ENCODE peak calls at places on chromosomes 7 and 10, in six cellular contexts. S is endothelial cell; X is SK-N-SH; O is AG09309; E is CD4-positive, alpha-beta T cell; T is AG04450. L is an unnamed sample.

GRCh38 chr10:6213257-6213905 is 10.6 kb downstream of the PFKFB3 start:
- DNase-seq in T (no peak), O (no peak), X (no peak), E (no peak), S (no peak), L (no peak)

GRCh38 chr10:77392851-77393250 is 244.8 kb downstream of the KCNMA1 start:
- DNase-seq in S (no peak), X (no peak), E (no peak), O (peak), T (peak), L (no peak)

GRCh38 chr10:29862926-29863614 is 196.3 kb downstream of the JCAD start:
- DNase-seq in O (peak), T (no peak), S (no peak), X (no peak), E (no peak), L (no peak)

GRCh38 chr10:45000764-45001381 is at the start of gene ZNF22:
- DNase-seq in X (peak), E (peak), T (no peak), S (peak), O (no peak), L (peak)

GRCh38 chr10:70779088-70779487 is 6.1 kb downstream of the TBATA start:
- DNase-seq in E (no peak), O (no peak), X (peak), S (no peak), T (no peak), L (no peak)

GRCh38 chr7:71254751-71255150 is 122.8 kb downstream of the GALNT17 start:
- DNase-seq in X (no peak), E (no peak), S (no peak), T (no peak), O (no peak), L (no peak)

GRCh38 chr7:32868116-32868515 is 23.4 kb downstream of the KBTBD2 start:
- DNase-seq in S (no peak), X (no peak), T (no peak), O (no peak), E (no peak), L (no peak)

GRCh38 chr10:22321156-22321711 is 335 bp downstream of the BMI1 start:
- DNase-seq in T (no peak), X (peak), E (peak), O (no peak), S (peak), L (peak)

GRCh38 chr10:16116404-16117304 is 256.3 kb upstream of the MINDY3 start:
- DNase-seq in E (no peak), T (no peak), S (peak), O (no peak), X (peak), L (no peak)

GRCh38 chr7:141381794-141382453 is 169.3 kb upstream of the AGK start:
- DNase-seq in T (no peak), O (no peak), E (no peak), X (no peak), S (no peak), L (no peak)

GRCh38 chr10:48594799-48595198 is 10.1 kb downstream of the ARHGAP22 start:
- DNase-seq in T (no peak), X (no peak), S (no peak), O (no peak), E (no peak), L (no peak)

GRCh38 chr7:100562195-100563099 is 11.3 kb downstream of the SAP25 start:
- DNase-seq in X (peak), T (no peak), E (no peak), O (no peak), S (no peak), L (no peak)

GRCh38 chr7:41870505-41871138 is 167.7 kb upstream of the INHBA start:
- DNase-seq in O (no peak), X (no peak), E (no peak), T (no peak), S (no peak), L (no peak)

GRCh38 chr10:17047908-17048307 is 81.7 kb downstream of the CUBN start:
- DNase-seq in E (no peak), X (no peak), S (no peak), O (no peak), T (no peak), L (no peak)

GRCh38 chr7:55271069-55271468 is 94.1 kb upstream of the LANCL2 start:
- DNase-seq in X (no peak), E (no peak), T (no peak), O (no peak), S (no peak), L (no peak)

GRCh38 chr10:79209831-79210230 is 137.4 kb upstream of the PPIF start:
- DNase-seq in O (no peak), T (no peak), E (no peak), S (no peak), X (peak), L (no peak)

GRCh38 chr10:994836-995558 is 6.8 kb downstream of the GTPBP4 start:
- DNase-seq in E (no peak), X (no peak), O (no peak), S (no peak), T (no peak), L (no peak)

GRCh38 chr10:101032637-101033201 is 1.7 kb downstream of the SFXN3 start:
- DNase-seq in O (no peak), S (peak), E (peak), T (peak), X (peak), L (peak)

GRCh38 chr7:95840953-95841950 is 68.9 kb downstream of the DYNC1I1 start:
- DNase-seq in S (no peak), X (peak), O (no peak), T (no peak), E (no peak), L (no peak)

GRCh38 chr10:61503051-61503450 is 49.9 kb upstream of the TMEM26 start:
- DNase-seq in S (no peak), X (no peak), T (no peak), O (peak), E (no peak), L (no peak)

GRCh38 chr7:112889834-112890438 is 99.7 kb upstream of the TMEM168 start:
- DNase-seq in S (no peak), E (no peak), T (no peak), O (no peak), X (no peak), L (no peak)

GRCh38 chr7:98974205-98974604 is 95.9 kb downstream of the TRRAP start:
- DNase-seq in T (no peak), S (no peak), X (no peak), O (no peak), E (no peak), L (no peak)

GRCh38 chr10:69936091-69936490 is 116.6 kb upstream of the MACROH2A2 start:
- DNase-seq in E (no peak), S (no peak), T (no peak), O (no peak), X (no peak), L (no peak)

GRCh38 chr7:88354999-88355398 is 48.3 kb upstream of the STEAP4 start:
- DNase-seq in E (no peak), X (no peak), S (no peak), T (no peak), O (no peak), L (no peak)

GRCh38 chr7:12564996-12565764 is 5.3 kb upstream of the SCIN start:
- DNase-seq in S (no peak), T (no peak), X (no peak), E (no peak), O (no peak), L (no peak)

GRCh38 chr7:97971990-97972943 is 17.7 kb downstream of the OCM2 start:
- DNase-seq in S (peak), X (peak), E (peak), T (peak), O (peak), L (peak)

GRCh38 chr10:5512881-5513698 is 11.7 kb upstream of the CALML3 start:
- DNase-seq in S (no peak), X (no peak), E (no peak), O (no peak), T (no peak), L (no peak)

GRCh38 chr10:43689955-43690771 is 41.5 kb upstream of the ZNF32 start:
- DNase-seq in E (peak), X (peak), T (peak), S (peak), O (no peak), L (peak)

GRCh38 chr7:128954830-128955797 is 17.4 kb downstream of the IRF5 start:
- DNase-seq in E (no peak), X (peak), S (no peak), O (peak), T (peak), L (no peak)

GRCh38 chr7:82859106-82859850 is 303.4 kb downstream of the PCLO start:
- DNase-seq in E (no peak), X (no peak), T (no peak), S (no peak), O (no peak), L (no peak)

GRCh38 chr7:32893225-32893560 is 1.6 kb upstream of the KBTBD2 start:
- DNase-seq in X (no peak), S (no peak), O (no peak), T (no peak), E (no peak), L (no peak)

GRCh38 chr7:132528695-132529094 is 47.6 kb downstream of the PLXNA4 start:
- DNase-seq in S (no peak), X (no peak), E (no peak), T (no peak), O (no peak), L (no peak)

GRCh38 chr7:27677912-27678612 is 15.4 kb upstream of the HIBADH start:
- DNase-seq in S (no peak), O (peak), X (no peak), E (no peak), T (peak), L (no peak)

GRCh38 chr10:124249812-124250432 is 156.5 kb upstream of the CHST15 start:
- DNase-seq in O (no peak), E (no peak), T (no peak), S (no peak), X (no peak), L (no peak)

GRCh38 chr10:28991326-28991725 is 297.5 kb upstream of the LYZL1 start:
- DNase-seq in O (peak), X (no peak), S (no peak), T (no peak), E (no peak), L (no peak)

GRCh38 chr10:76583711-76584161 is 1053.9 kb downstream of the KCNMA1 start:
- DNase-seq in E (no peak), X (no peak), S (no peak), O (peak), T (peak), L (no peak)

DNA sequence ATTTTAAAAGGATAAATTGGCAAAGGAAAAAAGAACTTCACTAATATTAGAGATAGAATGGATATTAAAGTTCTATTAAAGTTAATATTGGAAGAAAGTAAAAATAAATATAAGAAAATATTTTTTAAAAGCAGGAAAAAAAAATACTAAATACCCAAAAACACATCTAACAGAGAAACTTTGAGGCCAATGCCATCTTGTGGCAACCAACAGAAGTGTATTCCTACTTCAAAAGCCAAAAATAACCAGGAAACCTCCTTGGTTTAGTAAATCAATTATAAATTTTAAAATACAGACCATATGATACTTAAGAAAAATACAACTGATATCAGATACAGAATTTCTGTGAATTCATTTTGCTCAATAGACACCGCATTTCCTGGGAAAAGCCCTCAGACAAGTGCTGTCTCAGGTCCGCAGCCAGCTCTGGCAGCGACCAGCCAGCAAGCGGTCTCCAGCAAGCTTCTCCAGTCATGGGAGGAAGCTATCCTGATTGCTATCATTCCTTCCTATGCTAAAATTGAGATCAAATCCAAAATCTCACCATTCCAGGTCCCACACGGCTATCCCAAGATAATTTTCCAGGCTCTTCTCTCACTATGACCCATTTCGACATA is 65.3 kb downstream of the LMBR1 start:
- DNase-seq in X (peak), O (no peak), E (no peak), T (no peak), S (no peak), L (no peak)
- TF ChIP-seq CTCF in X (peak), O (peak), E (peak), T (peak), S (peak), L (peak)

GRCh38 chr7:134774076-134774475 is 5.4 kb upstream of the CALD1 start:
- DNase-seq in O (no peak), S (no peak), T (no peak), X (no peak), E (no peak), L (no peak)
- TF ChIP-seq CTCF in O (no peak), S (no peak), T (no peak), X (no peak), E (no peak), L (no peak)

GRCh38 chr10:11822031-11822756 is 962 bp upstream of the PROSER2 start:
- DNase-seq in X (no peak), E (no peak), O (no peak), T (no peak), S (no peak), L (no peak)

GRCh38 chr10:11823989-11824346 is 812 bp downstream of the PROSER2 start:
- DNase-seq in E (no peak), T (no peak), S (no peak), O (no peak), X (no peak), L (no peak)

GRCh38 chr10:11822809-11823121 is 391 bp upstream of the PROSER2 start:
- DNase-seq in E (no peak), O (no peak), T (no peak), X (no peak), S (no peak), L (no peak)

GRCh38 chr10:11824376-11824775 is 1.2 kb downstream of the PROSER2 start:
- DNase-seq in X (no peak), O (no peak), S (no peak), E (no peak), T (no peak), L (no peak)

DNA sequence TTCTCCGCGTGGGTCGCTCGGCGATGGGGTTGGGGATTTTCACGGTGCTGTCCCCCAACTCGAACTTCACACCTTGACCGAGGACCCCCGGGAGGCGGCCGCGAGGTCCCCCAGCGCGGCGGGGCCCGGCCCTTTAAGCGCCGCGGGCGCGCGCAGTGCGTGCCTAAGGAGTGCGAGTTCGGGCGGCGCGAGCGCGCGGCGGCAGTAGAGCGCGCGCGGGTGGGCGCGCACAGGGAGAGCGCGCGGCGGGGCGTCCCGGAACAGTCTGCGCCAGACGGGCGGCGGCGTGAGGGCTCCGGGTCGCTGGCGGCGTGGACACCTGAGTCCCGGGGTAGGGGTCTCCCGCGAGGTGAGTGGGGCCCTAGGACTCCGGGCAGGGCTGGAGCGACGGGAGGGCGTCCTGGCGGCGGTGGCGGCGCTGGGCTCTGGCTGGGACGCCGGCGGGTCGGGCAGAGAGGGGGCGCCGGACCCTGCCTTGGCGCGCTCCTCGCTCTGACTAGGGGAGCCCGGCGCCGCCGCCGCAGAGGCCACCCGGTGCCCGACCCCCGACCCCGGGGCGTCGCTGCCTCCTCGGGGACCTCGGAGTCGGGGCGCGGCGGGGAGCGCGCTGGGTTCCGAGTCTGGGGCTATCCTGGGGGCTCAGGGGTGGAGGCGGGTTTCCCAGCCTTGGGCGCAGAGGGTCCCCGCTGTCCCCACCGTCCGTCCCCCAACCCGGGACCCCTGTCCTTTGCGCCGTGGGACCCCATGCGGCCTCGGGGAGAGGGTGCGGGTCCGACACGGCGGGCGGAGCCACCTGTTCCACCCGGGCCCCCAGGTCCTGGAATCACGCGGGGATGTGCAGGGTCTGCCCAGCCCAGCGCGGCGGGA is at the start of gene PROSER2:
- DNase-seq in O (no peak), T (no peak), S (peak), E (no peak), X (peak), L (no peak)
- TF ChIP-seq CTCF in O (no peak), T (no peak), S (no peak), E (no peak), X (no peak), L (no peak)

GRCh38 chr7:142632291-142633134 is 116.8 kb upstream of the PRSS1 start:
- DNase-seq in X (peak), O (no peak), T (no peak), E (peak), S (peak), L (peak)
- TF ChIP-seq CTCF in X (peak), O (peak), T (peak), E (peak), S (peak), L (peak)

GRCh38 chr10:114403545-114404161 is 649 bp downstream of the AFAP1L2 start:
- DNase-seq in X (peak), S (peak), O (no peak), T (no peak), E (no peak), L (no peak)
- TF ChIP-seq CTCF in X (peak), S (no peak), O (peak), T (peak), E (no peak), L (no peak)

DNA sequence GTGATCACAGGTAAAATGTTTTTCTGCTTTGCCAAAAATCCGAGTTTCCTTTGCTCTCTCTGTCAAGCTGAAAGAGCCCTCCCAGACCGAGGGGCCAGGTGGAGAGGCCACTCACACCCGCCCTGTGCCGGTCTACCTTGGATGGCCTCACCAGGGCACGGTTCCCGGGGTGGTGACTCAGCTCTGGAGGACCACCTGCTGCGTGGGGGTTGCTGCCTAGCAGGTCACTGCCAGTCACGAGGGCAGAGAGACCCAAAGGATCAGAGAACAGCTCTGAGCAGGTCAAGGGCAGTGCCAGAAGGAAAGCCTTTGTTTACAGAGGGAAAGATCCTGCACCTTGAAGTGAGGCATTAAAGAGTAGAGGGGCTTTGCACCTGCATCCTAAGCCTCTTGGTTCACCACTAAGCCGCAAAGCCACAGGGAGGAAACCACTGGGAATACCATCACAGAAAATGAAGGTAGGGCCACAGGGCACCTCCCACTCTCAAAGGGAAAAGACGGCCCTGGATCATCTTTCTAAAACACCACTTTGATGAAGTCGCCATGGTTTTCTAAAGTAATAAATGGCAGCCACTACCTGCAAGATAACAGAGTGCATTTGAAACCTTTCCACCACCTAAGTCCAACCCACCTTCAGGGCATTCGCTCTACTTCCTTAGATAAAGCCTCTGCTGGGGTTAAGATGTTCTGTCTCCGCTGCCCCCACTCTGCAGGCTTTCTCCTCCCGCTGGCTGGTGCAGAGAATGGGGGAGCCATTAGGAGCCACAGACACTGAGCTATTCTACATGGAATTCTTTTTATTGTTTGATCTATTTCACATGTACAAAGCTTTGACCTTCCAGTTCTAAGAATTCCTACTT is 160.4 kb upstream of the KLF14 start:
- DNase-seq in X (no peak), S (no peak), E (no peak), O (no peak), T (no peak), L (no peak)
- TF ChIP-seq CTCF in X (no peak), S (no peak), E (no peak), O (no peak), T (no peak), L (no peak)

GRCh38 chr10:116120688-116121087 is 152.3 kb downstream of the GFRA1 start:
- DNase-seq in O (no peak), E (no peak), X (no peak), S (peak), T (no peak), L (no peak)
- TF ChIP-seq CTCF in O (peak), E (no peak), X (peak), S (peak), T (no peak), L (no peak)

DNA sequence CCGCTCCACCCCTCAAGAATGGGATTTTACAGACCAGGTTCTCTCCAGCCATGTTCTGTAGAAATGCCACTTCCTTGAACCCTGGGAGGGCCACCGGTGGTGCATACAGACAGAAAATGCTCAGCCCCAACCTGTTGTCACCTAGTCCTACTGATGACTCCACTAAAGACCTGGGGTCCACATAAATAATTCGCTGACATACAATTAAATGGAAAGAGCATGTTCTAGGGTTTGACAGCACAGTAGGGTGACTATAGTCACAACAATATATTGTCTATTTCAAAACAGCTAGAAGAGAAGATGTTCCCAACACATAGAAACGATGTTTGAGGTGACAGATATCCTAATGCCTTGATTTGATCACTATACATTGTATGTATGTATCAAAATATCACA is 155.6 kb upstream of the NEBL start:
- DNase-seq in T (no peak), X (no peak), S (no peak), O (no peak), E (no peak), L (no peak)
- TF ChIP-seq CTCF in T (no peak), X (no peak), S (no peak), O (no peak), E (no peak), L (no peak)